ENCODE peak calls at places on chromosome 1, in seven cellular contexts. P is SK-N-SH, A is suprapubic skin, J is sigmoid colon, D is HCT116, I is GM23338, N is upper lobe of left lung. S is an unnamed sample.

GRCh38 chr1:192445849-192446489 is 129.2 kb downstream of the RGS21 start:
- DNase-seq in D (peak; percentile 15), A (no peak), J (peak; percentile 64), N (peak; percentile 29), I (peak; percentile 56), P (no peak), S (peak; percentile 38)

GRCh38 chr1:79089946-79090345 is 83.4 kb upstream of the ADGRL4 start:
- DNase-seq in I (no peak), P (no peak), D (no peak), N (no peak), J (no peak), A (no peak), S (no peak)

GRCh38 chr1:208437416-208437815 is 193.2 kb upstream of the PLXNA2 start:
- DNase-seq in I (no peak), D (no peak), A (no peak), N (no peak), P (no peak), J (no peak), S (no peak)

GRCh38 chr1:10785855-10786638 is 10.4 kb downstream of the CASZ1 start:
- DNase-seq in N (no peak), A (no peak), I (no peak), J (no peak), D (no peak), P (no peak), S (no peak)

GRCh38 chr1:76868154-76868882 is 1.0 kb downstream of the ST6GALNAC5 start:
- DNase-seq in J (no peak), D (no peak), N (no peak), A (no peak), I (peak; percentile 83), P (peak; percentile 88), S (no peak)

GRCh38 chr1:45557422-45557944 is 6.9 kb downstream of the AKR1A1 start:
- DNase-seq in P (no peak), N (peak; percentile 29), I (no peak), D (no peak), J (no peak), A (no peak), S (no peak)

GRCh38 chr1:42891471-42891870 is 45.1 kb downstream of the ZNF691 start:
- DNase-seq in I (no peak), P (no peak), D (no peak), J (no peak), N (peak; percentile 75), A (no peak), S (no peak)

GRCh38 chr1:6124746-6125365 is 55.3 kb downstream of the CHD5 start:
- DNase-seq in D (no peak), J (peak; percentile 54), N (no peak), P (no peak), A (no peak), I (no peak), S (no peak)

GRCh38 chr1:218366322-218367052 is 21.4 kb downstream of the TGFB2 start:
- DNase-seq in D (no peak), A (no peak), N (no peak), J (no peak), I (no peak), P (no peak), S (no peak)

GRCh38 chr1:15758537-15758936 is at the start of gene FBLIM1:
- DNase-seq in P (peak; percentile 78), N (no peak), I (peak; percentile 88), J (peak; percentile 74), D (no peak), A (no peak), S (no peak)

GRCh38 chr1:155978973-155979429 is 654 bp upstream of the ARHGEF2 start:
- DNase-seq in I (no peak), A (no peak), N (no peak), D (no peak), P (no peak), J (peak; percentile 73), S (peak; percentile 47)

GRCh38 chr1:18481921-18482701 is 1.4 kb downstream of the KLHDC7A start:
- DNase-seq in P (peak; percentile 61), N (no peak), J (no peak), D (no peak), A (no peak), I (no peak), S (no peak)

GRCh38 chr1:2969011-2969869 is 52.0 kb upstream of the ACTRT2 start:
- DNase-seq in N (no peak), I (no peak), A (no peak), P (no peak), J (peak; percentile 60), D (no peak), S (no peak)

GRCh38 chr1:40171036-40171435 is 9.8 kb downstream of the RLF start:
- DNase-seq in A (no peak), N (no peak), J (no peak), P (no peak), I (no peak), D (no peak), S (no peak)

GRCh38 chr1:40178200-40178599 is 17.0 kb downstream of the RLF start:
- DNase-seq in D (no peak), A (no peak), P (no peak), N (no peak), J (no peak), I (no peak), S (no peak)

GRCh38 chr1:40179496-40180089 is 18.4 kb downstream of the RLF start:
- DNase-seq in I (no peak), N (no peak), P (no peak), J (no peak), D (no peak), A (no peak), S (no peak)

DNA sequence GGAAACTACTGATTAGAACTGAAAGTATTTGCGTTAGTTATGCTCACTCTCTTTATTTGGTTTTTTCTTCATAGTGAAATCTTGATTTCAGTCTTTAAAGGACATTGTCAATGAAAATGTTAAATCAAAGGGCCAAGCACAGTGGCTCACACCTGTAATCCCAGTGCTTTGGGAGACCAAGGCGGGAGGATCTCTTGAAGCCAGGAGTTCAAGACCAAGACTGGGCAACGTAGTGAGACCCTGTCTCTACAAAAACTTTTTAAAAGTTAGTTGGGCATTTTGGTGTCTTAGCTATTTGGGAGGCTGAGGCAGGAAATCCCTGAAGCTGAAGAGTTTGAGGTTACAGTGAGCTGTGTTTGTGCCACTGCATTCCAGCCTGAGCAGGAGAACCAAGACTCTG is 13.6 kb downstream of the RLF start:
- DNase-seq in N (no peak), J (no peak), I (no peak), D (no peak), A (no peak), P (no peak), S (no peak)
- H3K4me1 ChIP-seq in N (no peaks in the 10 kb centered on the region), J (no peaks in the 10 kb centered on the region), I (no peaks in the 10 kb centered on the region), D (peaks cover 7% of the 10 kb centered on the region), A (peaks cover 15% of the 10 kb centered on the region), P (no peaks in the 10 kb centered on the region), S (no peaks in the 10 kb centered on the region)

DNA sequence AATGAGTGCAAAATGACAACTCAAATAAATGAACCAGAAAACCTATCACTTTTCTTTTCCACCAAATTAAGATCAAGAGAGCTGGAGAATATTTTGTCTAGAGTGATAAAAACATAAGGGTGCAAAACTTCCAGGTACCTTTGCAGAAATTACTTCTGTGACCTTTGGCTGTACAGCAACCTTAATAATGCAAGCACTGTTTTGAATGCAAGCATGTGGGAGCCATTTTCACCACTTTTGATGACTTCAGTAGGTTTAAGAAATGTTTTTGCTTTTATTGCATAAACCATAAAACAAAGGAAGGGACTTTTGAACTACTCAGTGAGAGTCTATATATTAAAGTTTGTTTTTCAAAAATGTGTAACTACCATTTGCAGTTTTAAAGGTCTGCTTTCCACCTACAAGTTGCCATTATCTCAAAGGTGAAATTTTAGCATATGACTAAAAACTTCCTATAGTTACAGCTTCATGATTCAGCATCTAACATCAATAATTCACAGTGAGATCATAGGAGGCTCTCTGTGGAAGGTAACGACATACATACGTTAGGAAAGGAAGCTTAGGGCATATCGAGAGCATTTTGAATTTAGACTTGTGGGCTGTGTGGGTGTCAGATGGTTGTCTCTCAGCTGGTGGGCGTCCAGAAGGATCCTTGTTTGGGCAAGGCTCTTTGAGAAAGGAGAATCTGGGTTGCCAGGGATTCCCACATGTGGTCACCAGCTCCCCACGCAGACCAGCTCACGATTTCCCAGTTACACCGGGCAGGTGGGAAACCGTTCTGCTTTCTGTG is 1.1 kb upstream of the GADD45A start:
- DNase-seq in D (no peak), P (no peak), I (no peak), J (no peak), N (no peak), A (no peak), S (peak; percentile 18)
- H3K4me3 ChIP-seq in D (peak overlapping the region; percentile 91), P (peak overlapping the region; percentile 41), I (no peak overlapping the region), J (no peak overlapping the region), N (no peak overlapping the region), A (peak overlapping the region; percentile 80), S (no peak overlapping the region)

DNA sequence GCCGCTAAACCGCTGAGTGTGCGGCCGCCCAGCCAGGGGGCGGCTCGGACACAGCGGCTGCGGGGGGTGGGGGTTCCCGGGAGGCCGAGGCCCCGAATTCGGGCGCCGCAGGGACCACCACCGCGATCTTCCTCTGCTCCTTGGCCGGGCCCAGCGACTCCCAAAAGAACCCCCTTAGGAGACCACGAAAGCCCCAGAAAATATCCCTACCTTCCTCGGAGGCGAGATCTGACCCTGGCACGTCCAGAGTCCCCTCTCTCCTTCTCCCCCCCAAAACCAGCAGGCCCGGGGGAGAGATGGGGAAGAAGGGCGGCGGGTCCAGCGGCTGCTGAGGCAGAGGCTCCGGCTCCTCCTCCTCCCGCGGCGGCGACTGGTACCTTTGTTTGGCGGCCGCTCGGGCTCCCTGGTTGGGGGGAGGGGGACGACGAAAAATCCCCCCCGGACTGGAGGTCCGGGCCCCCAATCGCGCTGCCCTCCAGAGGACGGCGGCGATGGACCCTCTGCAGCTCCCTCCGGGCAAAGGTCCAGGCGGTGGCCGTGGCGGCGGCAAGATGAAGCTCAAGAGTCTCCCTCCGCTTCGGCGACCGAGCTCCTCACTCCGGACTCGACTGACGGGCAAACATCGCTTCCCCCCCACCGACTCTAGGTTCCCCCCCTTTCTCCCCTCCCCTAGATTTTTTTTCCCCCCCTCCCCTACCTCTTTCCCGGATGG is at the start of gene ARID4B:
- DNase-seq in P (peak; percentile 95), J (no peak), N (no peak), I (no peak), A (peak; percentile 90), D (no peak), S (no peak)
- TF ChIP-seq POLR2AphosphoS5 in P (peak; percentile 79), J (peak; percentile 90), N (peak; percentile 71), I (peak; percentile 67), A (peak; percentile 19), D (peak; percentile 85), S (peak; percentile 93)

GRCh38 chr1:22256213-22256512 is 113.3 kb upstream of the WNT4 start:
- DNase-seq in N (no peak), I (no peak), A (no peak), P (no peak), J (no peak), D (no peak), S (no peak)
- H3K4me1 ChIP-seq in N (peaks cover 67% of the 10 kb centered on the region), I (peaks cover 20% of the 10 kb centered on the region), A (peaks cover 42% of the 10 kb centered on the region), P (no peaks in the 10 kb centered on the region), J (no peaks in the 10 kb centered on the region), D (peaks cover under 1% of the 10 kb centered on the region), S (peaks cover 28% of the 10 kb centered on the region)